ENCODE peak calls at places on chromosomes 13 and 19, in eight cellular contexts. S is activated CD4-positive, alpha-beta T cell treated with anti-CD3 and anti-CD28 coated beads, Interleukin-2, amount 10 ng/mL, durations not matched to agents 7 days and 5 days; I is A549; Y is hypothalamus; W is coronary artery; U is AG08395; X is DMS153; Z is mesenteric fat pad. C is an unnamed sample.

GRCh38 chr13:30857018-30857417 is 49.1 kb upstream of the MEDAG start:
- DNase-seq in S (no peak), W (no peak), Z (no peak), X (no peak), U (peak), I (no peak), Y (no peak), C (no peak)

GRCh38 chr13:61880576-61881283 is 465.1 kb upstream of the PCDH20 start:
- DNase-seq in Z (no peak), U (no peak), W (no peak), Y (no peak), X (no peak), S (peak), I (peak), C (no peak)

GRCh38 chr19:35120492-35120891 is 4.9 kb downstream of the FXYD3 start:
- DNase-seq in Y (no peak), U (peak), S (no peak), I (peak), X (peak), Z (no peak), W (no peak), C (no peak)

GRCh38 chr13:73000027-73000674 is 58.7 kb upstream of the KLF5 start:
- DNase-seq in Z (no peak), U (no peak), W (no peak), X (peak), S (no peak), Y (no peak), I (no peak), C (no peak)

GRCh38 chr13:25927966-25928365 is 123.8 kb downstream of the SHISA2 start:
- DNase-seq in S (no peak), Y (no peak), X (no peak), U (no peak), W (no peak), I (no peak), Z (no peak), C (no peak)

GRCh38 chr13:31807090-31807541 is 67.8 kb downstream of the RXFP2 start:
- DNase-seq in Y (no peak), Z (no peak), S (peak), W (no peak), U (no peak), X (no peak), I (no peak), C (no peak)

GRCh38 chr19:32748497-32748896 is 28.9 kb downstream of the TDRD12 start:
- DNase-seq in Z (no peak), X (no peak), I (peak), W (no peak), U (no peak), S (no peak), Y (no peak), C (no peak)

GRCh38 chr19:16070366-16070990 is 5.8 kb upstream of the TPM4 start:
- DNase-seq in U (no peak), Z (no peak), X (peak), W (peak), S (peak), I (peak), Y (no peak), C (no peak)

GRCh38 chr13:101706651-101707050 is 254.2 kb downstream of the ITGBL1 start:
- DNase-seq in S (peak), W (no peak), Z (no peak), Y (no peak), I (peak), X (peak), U (peak), C (peak)

GRCh38 chr19:42204684-42205083 is 12.8 kb downstream of the DEDD2 start:
- DNase-seq in I (no peak), S (no peak), X (no peak), Z (no peak), U (no peak), Y (no peak), W (no peak), C (no peak)

GRCh38 chr13:23443110-23443509 is 9.6 kb upstream of the SACS start:
- DNase-seq in U (no peak), Y (no peak), S (no peak), I (no peak), X (no peak), Z (no peak), W (no peak), C (no peak)

GRCh38 chr19:39362682-39363657 is 20.7 kb downstream of the SAMD4B start:
- DNase-seq in Y (no peak), I (no peak), Z (no peak), W (no peak), S (no peak), X (no peak), U (peak), C (no peak)

GRCh38 chr19:39169143-39169810 is 27.5 kb upstream of the NCCRP1 start:
- DNase-seq in I (no peak), U (no peak), S (no peak), W (no peak), Y (no peak), X (no peak), Z (peak), C (no peak)

GRCh38 chr13:86608739-86609138 is 809.5 kb upstream of the SLITRK6 start:
- DNase-seq in Z (no peak), X (no peak), S (no peak), I (no peak), Y (no peak), U (no peak), W (no peak), C (no peak)

GRCh38 chr13:95485045-95485517 is 67.4 kb upstream of the CLDN10 start:
- DNase-seq in X (no peak), Z (no peak), Y (no peak), W (no peak), U (peak), S (no peak), I (peak), C (no peak)

GRCh38 chr13:59677966-59678814 is 485.5 kb downstream of the DIAPH3 start:
- DNase-seq in I (peak), S (peak), Y (no peak), Z (no peak), W (no peak), X (no peak), U (peak), C (no peak)

GRCh38 chr19:44735011-44735410 is 13.5 kb upstream of the BCL3 start:
- DNase-seq in S (no peak), W (no peak), Z (no peak), U (no peak), Y (no peak), X (no peak), I (peak), C (no peak)

GRCh38 chr13:114063545-114064515 is 68.6 kb downstream of the RASA3 start:
- DNase-seq in X (no peak), Z (no peak), I (peak), W (peak), S (peak), U (peak), Y (no peak), C (peak)

GRCh38 chr19:47351545-47351944 is 2.4 kb downstream of the DHX34 start:
- DNase-seq in W (no peak), I (peak), U (peak), Y (no peak), X (no peak), S (no peak), Z (no peak), C (peak)

GRCh38 chr19:39499082-39499642 is 415 bp downstream of the DLL3 start:
- DNase-seq in S (no peak), W (no peak), I (no peak), U (no peak), Y (no peak), X (no peak), Z (no peak), C (no peak)

GRCh38 chr19:19096641-19097627 is 33.1 kb downstream of the SLC25A42 start:
- DNase-seq in X (no peak), Z (no peak), S (no peak), U (no peak), W (no peak), I (no peak), Y (no peak), C (no peak)

GRCh38 chr13:40215311-40215710 is 451.1 kb downstream of the FOXO1 start:
- DNase-seq in U (no peak), S (no peak), W (no peak), Z (no peak), Y (no peak), I (no peak), X (no peak), C (no peak)

GRCh38 chr19:55080915-55081772 is 5.5 kb downstream of the EPS8L1 start:
- DNase-seq in W (no peak), X (peak), S (peak), Y (no peak), Z (no peak), U (peak), I (peak), C (no peak)

GRCh38 chr19:32599736-32600157 is 18.8 kb downstream of the PDCD5 start:
- DNase-seq in Y (peak), X (peak), U (peak), W (no peak), Z (no peak), S (peak), I (peak), C (no peak)

GRCh38 chr13:111474136-111475002 is 153.9 kb downstream of the TEX29 start:
- DNase-seq in S (no peak), Z (no peak), X (peak), W (peak), I (peak), Y (no peak), U (peak), C (no peak)

GRCh38 chr19:45953676-45954075 is 20.0 kb downstream of the NOVA2 start:
- DNase-seq in U (no peak), S (no peak), W (no peak), I (no peak), Y (no peak), X (no peak), Z (no peak), C (no peak)

GRCh38 chr13:64073203-64073602 is 2657.6 kb upstream of the PCDH20 start:
- DNase-seq in U (no peak), W (no peak), Z (no peak), I (no peak), Y (no peak), S (no peak), X (no peak), C (no peak)